ENCODE peak calls at places on chromosomes 2 and 18, in seven cellular contexts. One of them, this sample, is unnamed.

GRCh38 chr2:72131371-72131891 is 16.2 kb downstream of the CYP26B1 start:
- DNase-seq in ovary: no peak
- DNase-seq in CD8-positive, alpha-beta T cell: peak
- DNase-seq in hepatocyte: no peak
- DNase-seq in lower lobe of right lung: no peak
- DNase-seq in HCT116: no peak
- DNase-seq in A549: no peak
- DNase-seq in this sample: no peak

GRCh38 chr2:239720411-239721365 is 304.5 kb downstream of the NDUFA10 start:
- DNase-seq in hepatocyte: no peak
- DNase-seq in ovary: no peak
- DNase-seq in CD8-positive, alpha-beta T cell: peak
- DNase-seq in HCT116: no peak
- DNase-seq in lower lobe of right lung: peak
- DNase-seq in A549: no peak
- DNase-seq in this sample: no peak

GRCh38 chr2:54459037-54459441 is 2.9 kb downstream of the SPTBN1 start:
- DNase-seq in CD8-positive, alpha-beta T cell: no peak
- DNase-seq in A549: no peak
- DNase-seq in HCT116: no peak
- DNase-seq in hepatocyte: no peak
- DNase-seq in ovary: no peak
- DNase-seq in lower lobe of right lung: no peak
- DNase-seq in this sample: no peak

GRCh38 chr2:120017201-120017600 is 4.3 kb downstream of the EPB41L5 start:
- DNase-seq in lower lobe of right lung: no peak
- DNase-seq in CD8-positive, alpha-beta T cell: no peak
- DNase-seq in A549: no peak
- DNase-seq in hepatocyte: no peak
- DNase-seq in ovary: no peak
- DNase-seq in HCT116: no peak
- DNase-seq in this sample: no peak

GRCh38 chr2:224111576-224111975 is 72.5 kb upstream of the SERPINE2 start:
- DNase-seq in CD8-positive, alpha-beta T cell: no peak
- DNase-seq in ovary: no peak
- DNase-seq in HCT116: peak
- DNase-seq in lower lobe of right lung: no peak
- DNase-seq in A549: no peak
- DNase-seq in hepatocyte: no peak
- DNase-seq in this sample: no peak

GRCh38 chr2:29920631-29921559 is 491 bp downstream of the ALK start:
- DNase-seq in lower lobe of right lung: peak
- DNase-seq in A549: peak
- DNase-seq in hepatocyte: peak
- DNase-seq in HCT116: no peak
- DNase-seq in ovary: no peak
- DNase-seq in CD8-positive, alpha-beta T cell: no peak
- DNase-seq in this sample: no peak

GRCh38 chr2:240622631-240623235 is 2.5 kb upstream of the GPR35 start:
- DNase-seq in HCT116: no peak
- DNase-seq in A549: no peak
- DNase-seq in CD8-positive, alpha-beta T cell: peak
- DNase-seq in hepatocyte: no peak
- DNase-seq in lower lobe of right lung: peak
- DNase-seq in ovary: peak
- DNase-seq in this sample: no peak

GRCh38 chr2:38549066-38549465 is 53.7 kb downstream of the HNRNPLL start:
- DNase-seq in CD8-positive, alpha-beta T cell: no peak
- DNase-seq in ovary: no peak
- DNase-seq in HCT116: no peak
- DNase-seq in hepatocyte: no peak
- DNase-seq in lower lobe of right lung: no peak
- DNase-seq in A549: no peak
- DNase-seq in this sample: no peak

GRCh38 chr2:164620873-164621760 is at the start of gene GRB14:
- DNase-seq in lower lobe of right lung: peak
- DNase-seq in ovary: peak
- DNase-seq in HCT116: peak
- DNase-seq in hepatocyte: peak
- DNase-seq in CD8-positive, alpha-beta T cell: no peak
- DNase-seq in A549: peak
- DNase-seq in this sample: no peak

GRCh38 chr2:239630618-239631286 is 229.9 kb upstream of the HDAC4 start:
- DNase-seq in CD8-positive, alpha-beta T cell: no peak
- DNase-seq in HCT116: no peak
- DNase-seq in lower lobe of right lung: no peak
- DNase-seq in hepatocyte: peak
- DNase-seq in A549: peak
- DNase-seq in ovary: no peak
- DNase-seq in this sample: peak

GRCh38 chr2:12918841-12919445 is 202.2 kb downstream of the TRIB2 start:
- DNase-seq in hepatocyte: no peak
- DNase-seq in HCT116: no peak
- DNase-seq in A549: no peak
- DNase-seq in lower lobe of right lung: peak
- DNase-seq in CD8-positive, alpha-beta T cell: no peak
- DNase-seq in ovary: peak
- DNase-seq in this sample: no peak

DNA sequence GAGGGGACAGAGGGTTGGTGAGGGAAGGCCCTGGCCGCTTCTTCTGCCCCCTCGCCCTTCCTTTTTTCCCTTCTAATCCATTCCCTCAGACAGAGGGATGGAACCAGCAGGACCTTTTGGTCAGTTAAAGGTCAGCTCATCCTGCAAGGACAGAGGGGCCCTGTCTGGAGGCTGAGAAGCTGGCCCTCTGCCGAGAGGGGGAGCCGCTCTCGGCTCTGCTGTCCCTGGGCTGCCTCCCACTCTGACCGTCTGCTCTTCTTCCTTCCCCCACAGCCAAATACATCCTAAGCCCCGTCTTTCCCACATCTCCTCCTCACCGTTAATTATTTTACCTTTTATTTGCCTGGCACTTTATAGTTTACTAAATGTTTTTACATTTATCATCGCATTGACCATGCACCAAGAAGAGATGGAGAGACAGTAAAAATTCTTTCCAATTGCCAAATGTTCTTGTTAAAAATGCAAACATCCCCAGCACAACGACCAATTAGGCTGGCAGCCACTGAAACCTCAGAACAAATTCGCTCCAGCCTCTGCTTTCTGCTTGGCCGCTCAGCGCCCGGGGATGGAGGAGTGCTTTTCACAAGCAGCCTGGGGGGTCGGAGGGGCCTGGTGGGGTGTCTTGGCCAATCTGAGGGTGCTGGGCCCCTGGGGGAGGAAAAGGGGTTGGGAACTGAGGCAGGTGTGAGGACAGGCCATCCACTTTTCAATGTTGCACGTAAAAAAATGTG is 123.8 kb downstream of the TNS1 start:
- DNase-seq in A549: no peak
- DNase-seq in ovary: peak
- DNase-seq in HCT116: no peak
- DNase-seq in CD8-positive, alpha-beta T cell: no peak
- DNase-seq in lower lobe of right lung: no peak
- DNase-seq in hepatocyte: no peak
- DNase-seq in this sample: no peak
- TF ChIP-seq CTCF in A549: no peak
- TF ChIP-seq CTCF in ovary: no peak
- TF ChIP-seq CTCF in HCT116: no peak
- TF ChIP-seq CTCF in CD8-positive, alpha-beta T cell: no peak
- TF ChIP-seq CTCF in lower lobe of right lung: no peak
- TF ChIP-seq CTCF in hepatocyte: no peak
- TF ChIP-seq CTCF in this sample: no peak

GRCh38 chr2:46334389-46335345 is 37.5 kb downstream of the EPAS1 start:
- DNase-seq in lower lobe of right lung: no peak
- DNase-seq in HCT116: no peak
- DNase-seq in hepatocyte: no peak
- DNase-seq in ovary: no peak
- DNase-seq in A549: no peak
- DNase-seq in CD8-positive, alpha-beta T cell: no peak
- DNase-seq in this sample: no peak
- H3K4me3 ChIP-seq in lower lobe of right lung: peak
- H3K4me3 ChIP-seq in HCT116: no peak
- H3K4me3 ChIP-seq in hepatocyte: no peak
- H3K4me3 ChIP-seq in ovary: peak
- H3K4me3 ChIP-seq in A549: peak
- H3K4me3 ChIP-seq in CD8-positive, alpha-beta T cell: no peak
- H3K4me3 ChIP-seq in this sample: peak

GRCh38 chr2:101776172-101777043 is 78.9 kb downstream of the MAP4K4 start:
- DNase-seq in CD8-positive, alpha-beta T cell: no peak
- DNase-seq in lower lobe of right lung: no peak
- DNase-seq in ovary: no peak
- DNase-seq in HCT116: no peak
- DNase-seq in hepatocyte: peak
- DNase-seq in A549: peak
- DNase-seq in this sample: no peak
- TF ChIP-seq CTCF in CD8-positive, alpha-beta T cell: no peak
- TF ChIP-seq CTCF in lower lobe of right lung: no peak
- TF ChIP-seq CTCF in ovary: no peak
- TF ChIP-seq CTCF in HCT116: peak
- TF ChIP-seq CTCF in hepatocyte: peak
- TF ChIP-seq CTCF in A549: no peak
- TF ChIP-seq CTCF in this sample: no peak

GRCh38 chr18:51211552-51211951 is 14.1 kb upstream of the MEX3C start:
- DNase-seq in HCT116: no peak
- DNase-seq in CD8-positive, alpha-beta T cell: no peak
- DNase-seq in lower lobe of right lung: peak
- DNase-seq in A549: no peak
- DNase-seq in hepatocyte: no peak
- DNase-seq in ovary: no peak
- DNase-seq in this sample: no peak
- H3K4me3 ChIP-seq in HCT116: no peak
- H3K4me3 ChIP-seq in CD8-positive, alpha-beta T cell: no peak
- H3K4me3 ChIP-seq in lower lobe of right lung: no peak
- H3K4me3 ChIP-seq in A549: no peak
- H3K4me3 ChIP-seq in hepatocyte: no peak
- H3K4me3 ChIP-seq in ovary: no peak
- H3K4me3 ChIP-seq in this sample: no peak

GRCh38 chr2:110741491-110741980 is 9.2 kb downstream of the ACOXL start:
- DNase-seq in ovary: no peak
- DNase-seq in A549: no peak
- DNase-seq in lower lobe of right lung: no peak
- DNase-seq in CD8-positive, alpha-beta T cell: no peak
- DNase-seq in HCT116: no peak
- DNase-seq in hepatocyte: peak
- DNase-seq in this sample: no peak
- TF ChIP-seq CTCF in ovary: no peak
- TF ChIP-seq CTCF in A549: no peak
- TF ChIP-seq CTCF in lower lobe of right lung: no peak
- TF ChIP-seq CTCF in CD8-positive, alpha-beta T cell: no peak
- TF ChIP-seq CTCF in HCT116: no peak
- TF ChIP-seq CTCF in hepatocyte: no peak
- TF ChIP-seq CTCF in this sample: no peak

GRCh38 chr2:137133231-137133630 is 367.9 kb downstream of the THSD7B start:
- DNase-seq in HCT116: no peak
- DNase-seq in hepatocyte: no peak
- DNase-seq in ovary: no peak
- DNase-seq in A549: no peak
- DNase-seq in CD8-positive, alpha-beta T cell: no peak
- DNase-seq in lower lobe of right lung: no peak
- DNase-seq in this sample: no peak
- H3K4me3 ChIP-seq in HCT116: no peak
- H3K4me3 ChIP-seq in hepatocyte: no peak
- H3K4me3 ChIP-seq in ovary: no peak
- H3K4me3 ChIP-seq in A549: no peak
- H3K4me3 ChIP-seq in CD8-positive, alpha-beta T cell: no peak
- H3K4me3 ChIP-seq in lower lobe of right lung: no peak
- H3K4me3 ChIP-seq in this sample: no peak

GRCh38 chr2:188983427-188984101 is 9.4 kb downstream of the COL3A1 start:
- DNase-seq in ovary: no peak
- DNase-seq in A549: no peak
- DNase-seq in hepatocyte: peak
- DNase-seq in lower lobe of right lung: no peak
- DNase-seq in CD8-positive, alpha-beta T cell: no peak
- DNase-seq in HCT116: peak
- DNase-seq in this sample: no peak
- TF ChIP-seq CTCF in ovary: peak
- TF ChIP-seq CTCF in A549: no peak
- TF ChIP-seq CTCF in hepatocyte: peak
- TF ChIP-seq CTCF in lower lobe of right lung: no peak
- TF ChIP-seq CTCF in CD8-positive, alpha-beta T cell: no peak
- TF ChIP-seq CTCF in HCT116: peak
- TF ChIP-seq CTCF in this sample: peak

GRCh38 chr18:57434177-57434535 is 1.0 kb upstream of the ONECUT2 start:
- DNase-seq in CD8-positive, alpha-beta T cell: no peak
- DNase-seq in hepatocyte: no peak
- DNase-seq in ovary: no peak
- DNase-seq in A549: no peak
- DNase-seq in HCT116: no peak
- DNase-seq in lower lobe of right lung: no peak
- DNase-seq in this sample: no peak
- H3K4me3 ChIP-seq in CD8-positive, alpha-beta T cell: no peak
- H3K4me3 ChIP-seq in hepatocyte: peak
- H3K4me3 ChIP-seq in ovary: peak
- H3K4me3 ChIP-seq in A549: peak
- H3K4me3 ChIP-seq in HCT116: peak
- H3K4me3 ChIP-seq in lower lobe of right lung: no peak
- H3K4me3 ChIP-seq in this sample: peak

GRCh38 chr2:16635796-16636699 is 29.6 kb downstream of the CYRIA start:
- DNase-seq in CD8-positive, alpha-beta T cell: no peak
- DNase-seq in lower lobe of right lung: no peak
- DNase-seq in hepatocyte: no peak
- DNase-seq in A549: no peak
- DNase-seq in ovary: no peak
- DNase-seq in HCT116: no peak
- DNase-seq in this sample: no peak
- TF ChIP-seq CTCF in CD8-positive, alpha-beta T cell: no peak
- TF ChIP-seq CTCF in lower lobe of right lung: no peak
- TF ChIP-seq CTCF in hepatocyte: no peak
- TF ChIP-seq CTCF in A549: no peak
- TF ChIP-seq CTCF in ovary: no peak
- TF ChIP-seq CTCF in HCT116: no peak
- TF ChIP-seq CTCF in this sample: no peak